ENCODE peak calls at places on chromosomes 2 and 18, in nine cellular contexts. P, U, F, O, Y, K, M, G and X are unnamed samples.

GRCh38 chr18:58596265-58596681 is 32.6 kb downstream of the ALPK2 start:
- DNase-seq in P (no peak), U (no peak), F (no peak), O (no peak), Y (no peak), K (no peak), M (no peak), G (no peak), X (no peak)

GRCh38 chr2:240946046-240946445 is 39.9 kb downstream of the CROCC2 start:
- DNase-seq in P (no peak), U (no peak), F (no peak), O (no peak), Y (no peak), K (no peak), M (peak; percentile 36), G (no peak), X (no peak)

GRCh38 chr2:198351647-198352046 is 547.3 kb downstream of the PLCL1 start:
- DNase-seq in P (no peak), U (no peak), F (no peak), O (no peak), Y (no peak), K (no peak), M (no peak), G (no peak), X (no peak)

GRCh38 chr18:10131036-10131774 is 217.4 kb downstream of the VAPA start:
- DNase-seq in P (no peak), U (no peak), F (no peak), O (no peak), Y (no peak), K (no peak), M (no peak), G (no peak), X (no peak)

GRCh38 chr2:68336192-68336591 is 16.4 kb upstream of the CNRIP1 start:
- DNase-seq in P (no peak), U (peak; percentile 83), F (no peak), O (no peak), Y (no peak), K (peak; percentile 89), M (no peak), G (peak; percentile 65), X (peak; percentile 83)

GRCh38 chr18:46346213-46346612 is 242.0 kb downstream of the HAUS1 start:
- DNase-seq in P (no peak), U (no peak), F (no peak), O (no peak), Y (peak; percentile 12), K (no peak), M (no peak), G (no peak), X (no peak)

GRCh38 chr2:55419514-55420243 is at the start of gene CCDC88A:
- DNase-seq in P (peak; percentile 90), U (peak; percentile 97), F (peak; percentile 89), O (peak; percentile 77), Y (peak; percentile 98), K (peak; percentile 95), M (peak; percentile 89), G (peak; percentile 99), X (peak; percentile 97)

GRCh38 chr2:1378456-1379150 is 34.7 kb upstream of the TPO start:
- DNase-seq in P (no peak), U (no peak), F (no peak), O (no peak), Y (no peak), K (no peak), M (no peak), G (no peak), X (no peak)

GRCh38 chr2:15965564-15966019 is 25.2 kb downstream of the MYCN start:
- DNase-seq in P (no peak), U (no peak), F (no peak), O (no peak), Y (no peak), K (no peak), M (no peak), G (no peak), X (no peak)

GRCh38 chr2:152426801-152427200 is 91.8 kb downstream of the FMNL2 start:
- DNase-seq in P (no peak), U (peak; percentile 31), F (no peak), O (no peak), Y (no peak), K (peak; percentile 17), M (no peak), G (no peak), X (peak; percentile 59)

GRCh38 chr18:36199691-36200295 is 12.5 kb downstream of the MOCOS start:
- DNase-seq in P (no peak), U (no peak), F (no peak), O (no peak), Y (no peak), K (no peak), M (no peak), G (no peak), X (no peak)

GRCh38 chr2:15907461-15908324 is 32.7 kb upstream of the MYCN start:
- DNase-seq in P (no peak), U (no peak), F (no peak), O (no peak), Y (no peak), K (no peak), M (no peak), G (no peak), X (no peak)

GRCh38 chr2:239290618-239291504 is 110.0 kb downstream of the HDAC4 start:
- DNase-seq in P (no peak), U (no peak), F (peak; percentile 54), O (no peak), Y (peak; percentile 90), K (no peak), M (no peak), G (peak; percentile 72), X (no peak)

GRCh38 chr2:73112026-73112912 is 479 bp downstream of the RAB11FIP5 start:
- DNase-seq in P (no peak), U (peak; percentile 49), F (no peak), O (peak; percentile 9), Y (peak; percentile 66), K (peak; percentile 54), M (no peak), G (peak; percentile 36), X (peak; percentile 49)

GRCh38 chr2:127016329-127016728 is 90.6 kb downstream of the BIN1 start:
- DNase-seq in P (no peak), U (no peak), F (no peak), O (no peak), Y (no peak), K (no peak), M (no peak), G (no peak), X (no peak)

GRCh38 chr2:109320195-109320935 is 191.4 kb downstream of the SH3RF3 start:
- DNase-seq in P (no peak), U (no peak), F (no peak), O (no peak), Y (no peak), K (no peak), M (no peak), G (no peak), X (no peak)

GRCh38 chr2:217929757-217930707 is 72.8 kb downstream of the TNS1 start:
- DNase-seq in P (no peak), U (no peak), F (no peak), O (no peak), Y (peak; percentile 96), K (peak; percentile 97), M (no peak), G (no peak), X (peak; percentile 34)

GRCh38 chr2:237456200-237456731 is 30.8 kb upstream of the MLPH start:
- DNase-seq in P (no peak), U (peak; percentile 36), F (no peak), O (no peak), Y (peak; percentile 95), K (peak; percentile 87), M (no peak), G (peak; percentile 94), X (peak; percentile 96)

GRCh38 chr18:9178557-9178956 is 42.0 kb downstream of the ANKRD12 start:
- DNase-seq in P (no peak), U (peak; percentile 11), F (no peak), O (no peak), Y (no peak), K (peak; percentile 54), M (no peak), G (no peak), X (no peak)

GRCh38 chr2:172734711-172735645 is 667 bp upstream of the RAPGEF4 start:
- DNase-seq in P (no peak), U (no peak), F (no peak), O (no peak), Y (no peak), K (no peak), M (no peak), G (no peak), X (no peak)

GRCh38 chr18:67154979-67155378 is 361.5 kb downstream of the DSEL start:
- DNase-seq in P (no peak), U (no peak), F (no peak), O (no peak), Y (no peak), K (no peak), M (no peak), G (no peak), X (no peak)

GRCh38 chr18:21672868-21673267 is 31.7 kb downstream of the ABHD3 start:
- DNase-seq in P (no peak), U (peak; percentile 38), F (no peak), O (no peak), Y (no peak), K (peak; percentile 47), M (no peak), G (peak; percentile 29), X (peak; percentile 76)

GRCh38 chr2:233418761-233419625 is 64.7 kb downstream of the DGKD start:
- DNase-seq in P (no peak), U (peak; percentile 50), F (no peak), O (peak; percentile 42), Y (peak; percentile 85), K (peak; percentile 55), M (peak; percentile 74), G (peak; percentile 42), X (peak; percentile 57)

GRCh38 chr2:96024336-96025106 is 10.2 kb downstream of the GPAT2 start:
- DNase-seq in P (no peak), U (no peak), F (no peak), O (no peak), Y (no peak), K (no peak), M (no peak), G (no peak), X (no peak)

GRCh38 chr2:7011376-7012083 is 94.3 kb downstream of the RNF144A start:
- DNase-seq in P (no peak), U (peak; percentile 18), F (no peak), O (no peak), Y (no peak), K (peak; percentile 76), M (no peak), G (peak; percentile 97), X (no peak)

GRCh38 chr2:156486175-156486574 is 50.0 kb downstream of the GPD2 start:
- DNase-seq in P (no peak), U (peak; percentile 16), F (no peak), O (no peak), Y (no peak), K (peak; percentile 12), M (no peak), G (peak; percentile 43), X (peak; percentile 60)

GRCh38 chr2:39696072-39696471 is 30.4 kb downstream of the TMEM178A start:
- DNase-seq in P (no peak), U (peak; percentile 84), F (peak; percentile 50), O (no peak), Y (no peak), K (peak; percentile 87), M (no peak), G (peak; percentile 89), X (peak; percentile 93)

GRCh38 chr2:200454839-200455801 is 54.7 kb downstream of the KCTD18 start:
- DNase-seq in P (no peak), U (peak; percentile 83), F (no peak), O (no peak), Y (no peak), K (peak; percentile 86), M (no peak), G (peak; percentile 39), X (peak; percentile 71)